ENCODE peak calls at places on chromosomes 6 and 20, in five cellular contexts. B, Z, X, R and P are unnamed samples.
A peak's percentile ranks its signal among the peaks of the same experiment; 100 is the strongest.

GRCh38 chr6:26304213-26305096 is 60.5 kb upstream of the BTN3A2 start:
- DNase-seq in B (no peak), Z (no peak), X (no peak), R (peak; percentile 71), P (no peak)

GRCh38 chr6:90183587-90184333 is 112.9 kb downstream of the BACH2 start:
- DNase-seq in B (no peak), Z (no peak), X (no peak), R (no peak), P (no peak)

GRCh38 chr20:49028684-49029083 is 17.4 kb upstream of the CSE1L start:
- DNase-seq in B (no peak), Z (no peak), X (no peak), R (peak; percentile 42), P (no peak)

GRCh38 chr20:13492001-13492480 is 146.7 kb downstream of the TASP1 start:
- DNase-seq in B (peak; percentile 42), Z (peak; percentile 29), X (peak; percentile 32), R (peak; percentile 93), P (peak; percentile 3)

GRCh38 chr20:58868795-58869194 is 16.3 kb downstream of the GNAS start:
- DNase-seq in B (no peak), Z (no peak), X (peak; percentile 36), R (no peak), P (peak; percentile 66)

GRCh38 chr6:12751694-12752304 is 35.2 kb downstream of the PHACTR1 start:
- DNase-seq in B (peak; percentile 42), Z (no peak), X (peak; percentile 81), R (peak; percentile 68), P (peak; percentile 95)

GRCh38 chr6:170038251-170038650 is 252.6 kb downstream of the DLL1 start:
- DNase-seq in B (no peak), Z (no peak), X (peak; percentile 8), R (no peak), P (no peak)

GRCh38 chr6:15531973-15532372 is 130.9 kb downstream of the DTNBP1 start:
- DNase-seq in B (no peak), Z (no peak), X (no peak), R (no peak), P (no peak)

GRCh38 chr20:57629976-57630525 is 9.8 kb upstream of the ZBP1 start:
- DNase-seq in B (no peak), Z (no peak), X (no peak), R (no peak), P (no peak)

GRCh38 chr6:71599366-71599765 is 287.0 kb upstream of the RIMS1 start:
- DNase-seq in B (no peak), Z (no peak), X (no peak), R (no peak), P (no peak)

GRCh38 chr6:168956884-168957730 is 296.5 kb downstream of the THBS2 start:
- DNase-seq in B (peak; percentile 49), Z (peak; percentile 47), X (peak; percentile 64), R (peak; percentile 88), P (peak; percentile 68)

GRCh38 chr20:56715309-56715708 is 86.2 kb downstream of the TFAP2C start:
- DNase-seq in B (no peak), Z (no peak), X (no peak), R (no peak), P (no peak)

GRCh38 chr6:149938571-149939462 is 3.0 kb upstream of the ULBP2 start:
- DNase-seq in B (no peak), Z (no peak), X (no peak), R (no peak), P (peak; percentile 33)

GRCh38 chr20:38143238-38143645 is 21.8 kb downstream of the TGM2 start:
- DNase-seq in B (no peak), Z (no peak), X (no peak), R (no peak), P (no peak)

GRCh38 chr6:150068173-150068785 is 642 bp downstream of the ULBP3 start:
- DNase-seq in B (no peak), Z (no peak), X (no peak), R (no peak), P (no peak)

GRCh38 chr6:137856138-137856898 is 10.7 kb upstream of the TNFAIP3 start:
- DNase-seq in B (no peak), Z (no peak), X (no peak), R (no peak), P (no peak)

GRCh38 chr6:147285087-147285855 is 81.1 kb downstream of the STXBP5 start:
- DNase-seq in B (peak; percentile 34), Z (no peak), X (no peak), R (peak; percentile 76), P (no peak)

GRCh38 chr6:12538881-12539357 is 177.6 kb upstream of the PHACTR1 start:
- DNase-seq in B (no peak), Z (no peak), X (no peak), R (peak; percentile 62), P (no peak)

GRCh38 chr6:127069659-127070279 is 48.7 kb upstream of the RSPO3 start:
- DNase-seq in B (peak; percentile 33), Z (no peak), X (no peak), R (peak; percentile 65), P (no peak)

GRCh38 chr6:65469650-65470049 is 237.4 kb downstream of the EYS start:
- DNase-seq in B (no peak), Z (no peak), X (no peak), R (no peak), P (no peak)

GRCh38 chr6:161272600-161273355 is 1.1 kb downstream of the AGPAT4 start:
- DNase-seq in B (peak; percentile 44), Z (no peak), X (no peak), R (peak; percentile 53), P (peak; percentile 34)

GRCh38 chr6:128512296-128512695 is 8.1 kb downstream of the PTPRK start:
- DNase-seq in B (no peak), Z (no peak), X (no peak), R (no peak), P (no peak)

GRCh38 chr20:62999580-62999979 is 7.2 kb downstream of the BHLHE23 start:
- DNase-seq in B (no peak), Z (no peak), X (no peak), R (no peak), P (no peak)

DNA sequence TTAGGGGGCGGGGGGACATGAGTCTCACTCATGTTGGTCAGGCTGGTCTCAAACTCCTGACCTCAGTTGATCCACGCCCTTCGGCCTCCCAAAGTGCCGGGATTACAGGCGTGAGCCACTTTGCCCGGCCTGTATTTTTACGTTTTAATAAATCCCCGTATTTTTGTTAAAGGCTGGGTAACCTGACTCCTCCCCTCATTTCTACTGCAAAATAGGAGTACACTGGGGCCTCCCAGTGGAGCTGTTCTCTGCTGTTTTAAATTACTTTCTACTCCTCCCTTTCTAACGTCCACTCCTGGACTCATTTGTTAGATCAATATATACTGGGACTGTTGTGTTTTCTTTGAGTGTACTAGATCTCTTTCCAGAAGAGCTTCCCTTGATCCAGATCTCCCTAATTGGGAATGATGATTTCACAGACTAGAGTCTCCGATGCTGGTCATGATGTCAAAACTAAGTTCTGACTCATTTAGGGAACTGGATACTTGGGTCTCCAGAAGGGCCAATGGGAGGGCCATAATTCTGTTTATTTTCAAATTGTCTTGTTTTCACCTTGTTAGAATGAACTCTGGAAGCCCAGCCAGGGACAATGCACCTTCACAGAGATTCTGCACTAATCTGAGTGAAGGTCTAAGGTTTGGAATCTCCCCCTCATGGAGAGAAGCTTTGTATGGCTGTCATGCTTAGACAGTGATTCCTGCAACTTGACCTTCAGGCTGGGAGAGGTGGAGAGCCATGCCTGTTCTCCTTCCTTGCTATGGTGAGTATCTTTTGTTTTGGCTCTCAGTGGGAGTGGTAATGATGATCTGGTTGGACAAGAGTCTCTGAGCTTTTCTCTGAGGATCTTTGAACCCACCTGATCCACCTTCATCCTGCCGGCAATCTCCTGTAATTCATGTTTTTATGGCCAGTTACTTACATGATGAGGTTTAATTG is 9.4 kb downstream of the HSPA1B start:
- DNase-seq in B (no peak), Z (no peak), X (no peak), R (peak; percentile 48), P (no peak)
- TF ChIP-seq CTCF in B (no peak), Z (peak; percentile 21), X (no peak), R (peak; percentile 6), P (no peak)

GRCh38 chr6:34867484-34867883 is 20.4 kb downstream of the TAF11 start:
- DNase-seq in B (no peak), Z (no peak), X (no peak), R (peak; percentile 10), P (no peak)
- TF ChIP-seq CTCF in B (peak; percentile 15), Z (no peak), X (no peak), R (peak; percentile 14), P (no peak)

GRCh38 chr6:108560463-108561308 is at the start of gene FOXO3:
- DNase-seq in B (peak; percentile 66), Z (no peak), X (peak; percentile 74), R (peak; percentile 92), P (peak; percentile 90)
- TF ChIP-seq CTCF in B (no peak), Z (no peak), X (no peak), R (no peak), P (no peak)

DNA sequence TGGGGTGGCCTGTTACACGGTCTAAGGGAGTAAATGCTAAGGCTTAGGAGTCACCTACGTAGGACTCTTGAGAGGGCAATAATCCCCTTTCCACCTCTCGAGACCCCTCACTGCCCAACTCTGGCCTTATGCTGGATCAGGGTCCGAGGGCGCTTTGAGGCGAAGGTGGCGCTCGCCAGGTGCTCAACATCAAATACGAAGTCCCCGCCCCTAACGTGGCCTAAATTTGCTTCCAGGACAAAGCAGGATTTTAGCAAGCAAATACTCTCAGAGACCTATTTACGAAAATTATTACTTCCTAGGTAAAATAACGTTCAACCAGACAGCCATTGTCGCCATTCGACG is 420 bp upstream of the TRIM26 start:
- DNase-seq in B (no peak), Z (no peak), X (no peak), R (no peak), P (no peak)
- TF ChIP-seq CTCF in B (no peak), Z (no peak), X (no peak), R (no peak), P (no peak)

GRCh38 chr20:36663026-36663425 is 17.0 kb upstream of the SLA2 start:
- DNase-seq in B (no peak), Z (no peak), X (no peak), R (no peak), P (no peak)

GRCh38 chr20:36670665-36671357 is 24.8 kb upstream of the SLA2 start:
- DNase-seq in B (no peak), Z (no peak), X (no peak), R (no peak), P (no peak)

DNA sequence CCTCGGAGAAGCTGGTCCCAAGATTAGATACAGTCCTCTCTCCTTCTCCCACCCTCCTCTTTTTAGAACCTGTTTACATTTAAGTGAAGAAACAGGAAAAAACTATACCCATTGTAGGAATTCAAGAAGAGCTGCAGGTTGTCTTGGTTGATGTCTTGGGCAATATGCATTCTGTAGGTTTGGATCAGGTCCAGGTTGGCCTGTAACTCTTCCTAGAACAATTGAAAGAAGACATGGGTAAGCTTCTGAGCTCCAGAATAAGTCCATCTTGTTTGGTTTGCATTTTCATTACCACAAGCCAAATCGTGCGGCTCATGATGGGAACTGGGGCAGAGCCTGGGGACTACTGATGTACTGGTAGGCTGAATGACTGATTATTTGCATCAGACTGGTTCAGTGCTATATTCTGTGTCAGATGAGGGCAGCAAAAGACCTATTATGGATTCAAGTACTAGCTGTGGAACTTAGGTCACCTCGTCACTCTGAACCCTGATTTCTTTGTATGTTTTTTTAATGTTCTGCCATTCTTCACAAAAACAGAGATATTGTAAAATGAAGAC is 20.3 kb upstream of the SLA2 start:
- DNase-seq in B (no peak), Z (no peak), X (no peak), R (peak; percentile 60), P (no peak)
- TF ChIP-seq CTCF in B (peak; percentile 5), Z (peak; percentile 31), X (peak; percentile 40), R (peak; percentile 18), P (no peak)

GRCh38 chr6:32843979-32844838 is at the start of gene PSMB8:
- DNase-seq in B (peak; percentile 81), Z (peak; percentile 72), X (peak; percentile 81), R (peak; percentile 92), P (peak; percentile 95)
- TF ChIP-seq CTCF in B (peak; percentile 35), Z (peak; percentile 42), X (peak; percentile 48), R (peak; percentile 18), P (no peak)

GRCh38 chr20:19073584-19074198 is 138.8 kb upstream of the SLC24A3 start:
- DNase-seq in B (no peak), Z (no peak), X (peak; percentile 6), R (no peak), P (peak; percentile 17)
- TF ChIP-seq CTCF in B (no peak), Z (no peak), X (peak; percentile 53), R (no peak), P (peak; percentile 45)